ENCODE peak calls at places on chromosomes 5 and 9, in eight cellular contexts. O is GM12891, F is GM12864, R is iris pigment epithelial cell, X is body of pancreas, Z is G401, H is A172, U is T-helper 1 cell. E is an unnamed sample.

GRCh38 chr5:82164957-82165698 is 113.0 kb downstream of the RPS23 start:
- DNase-seq in O (no peak), H (peak), F (no peak), U (no peak), X (peak), Z (peak), R (peak), E (peak)

GRCh38 chr5:20972419-20972925 is 984.5 kb upstream of the CDH18 start:
- DNase-seq in U (no peak), R (peak), Z (no peak), H (peak), O (no peak), F (no peak), X (no peak), E (peak)

GRCh38 chr9:114166606-114167572 is 11.6 kb downstream of the COL27A1 start:
- DNase-seq in R (no peak), F (no peak), U (no peak), Z (no peak), H (peak), O (no peak), X (no peak), E (no peak)

GRCh38 chr5:43601454-43602260 is 1.3 kb upstream of the NNT start:
- DNase-seq in F (no peak), R (peak), U (no peak), Z (no peak), O (no peak), H (peak), X (no peak), E (peak)

GRCh38 chr5:174294891-174295620 is 249.6 kb downstream of the NSG2 start:
- DNase-seq in U (no peak), Z (no peak), F (no peak), H (no peak), R (no peak), O (no peak), X (no peak), E (no peak)

GRCh38 chr9:33776578-33776977 is 18.8 kb upstream of the PRSS3 start:
- DNase-seq in X (no peak), Z (no peak), U (no peak), H (no peak), O (no peak), R (no peak), F (no peak), E (no peak)

GRCh38 chr5:142827934-142828576 is 57.9 kb downstream of the ARHGAP26 start:
- DNase-seq in F (no peak), O (no peak), R (peak), H (peak), Z (no peak), X (no peak), U (no peak), E (no peak)

GRCh38 chr5:95822408-95823240 is at the start of gene GLRX:
- DNase-seq in R (peak), U (peak), X (peak), Z (peak), H (peak), O (no peak), F (no peak), E (peak)

GRCh38 chr9:19698960-19699359 is 89.9 kb downstream of the SLC24A2 start:
- DNase-seq in U (no peak), X (no peak), O (no peak), R (no peak), H (no peak), Z (no peak), F (no peak), E (no peak)